ENCODE peak calls at places on chromosome 21, in six cellular contexts. One of them, this sample, is unnamed.
A peak's percentile ranks its signal among the peaks of the same experiment; 100 is the strongest.

GRCh38 chr21:45460611-45461368 is 55.8 kb downstream of the COL18A1 start:
- DNase-seq in pancreas: no peak
- DNase-seq in fibroblast of lung: peak; percentile 97
- DNase-seq in mesendoderm: peak; percentile 45
- DNase-seq in heart left ventricle: no peak
- DNase-seq in tibial nerve: no peak
- DNase-seq in this sample: no peak

GRCh38 chr21:35333831-35334593 is 284.9 kb upstream of the RUNX1 start:
- DNase-seq in fibroblast of lung: no peak
- DNase-seq in heart left ventricle: peak; percentile 31
- DNase-seq in tibial nerve: no peak
- DNase-seq in pancreas: no peak
- DNase-seq in mesendoderm: no peak
- DNase-seq in this sample: no peak

GRCh38 chr21:29055080-29055479 is 18.4 kb downstream of the CCT8 start:
- DNase-seq in heart left ventricle: no peak
- DNase-seq in pancreas: no peak
- DNase-seq in mesendoderm: no peak
- DNase-seq in tibial nerve: no peak
- DNase-seq in fibroblast of lung: no peak
- DNase-seq in this sample: no peak

GRCh38 chr21:38839370-38839681 is 33.6 kb downstream of the ETS2 start:
- DNase-seq in mesendoderm: no peak
- DNase-seq in fibroblast of lung: no peak
- DNase-seq in pancreas: no peak
- DNase-seq in heart left ventricle: no peak
- DNase-seq in tibial nerve: no peak
- DNase-seq in this sample: no peak

GRCh38 chr21:44657635-44658183 is at the start of gene KRTAP12-3:
- DNase-seq in pancreas: no peak
- DNase-seq in tibial nerve: no peak
- DNase-seq in heart left ventricle: no peak
- DNase-seq in mesendoderm: no peak
- DNase-seq in fibroblast of lung: no peak
- DNase-seq in this sample: no peak

GRCh38 chr21:45102391-45102932 is 28.1 kb downstream of the ADARB1 start:
- DNase-seq in heart left ventricle: no peak
- DNase-seq in pancreas: no peak
- DNase-seq in mesendoderm: peak; percentile 28
- DNase-seq in tibial nerve: no peak
- DNase-seq in fibroblast of lung: peak; percentile 35
- DNase-seq in this sample: no peak

GRCh38 chr21:31503939-31504338 is 155.6 kb upstream of the SOD1 start:
- DNase-seq in pancreas: no peak
- DNase-seq in mesendoderm: no peak
- DNase-seq in heart left ventricle: no peak
- DNase-seq in tibial nerve: no peak
- DNase-seq in fibroblast of lung: no peak
- DNase-seq in this sample: no peak

GRCh38 chr21:36861595-36861883 is 104.9 kb downstream of the HLCS start:
- DNase-seq in tibial nerve: no peak
- DNase-seq in pancreas: no peak
- DNase-seq in heart left ventricle: no peak
- DNase-seq in fibroblast of lung: no peak
- DNase-seq in mesendoderm: no peak
- DNase-seq in this sample: no peak

GRCh38 chr21:38714998-38715397 is 90.7 kb upstream of the ETS2 start:
- DNase-seq in heart left ventricle: no peak
- DNase-seq in mesendoderm: no peak
- DNase-seq in tibial nerve: no peak
- DNase-seq in fibroblast of lung: peak; percentile 10
- DNase-seq in pancreas: no peak
- DNase-seq in this sample: no peak

GRCh38 chr21:33022828-33023573 is 2.7 kb upstream of the OLIG2 start:
- DNase-seq in mesendoderm: no peak
- DNase-seq in fibroblast of lung: no peak
- DNase-seq in pancreas: no peak
- DNase-seq in heart left ventricle: no peak
- DNase-seq in tibial nerve: no peak
- DNase-seq in this sample: no peak
- H3K4me3 ChIP-seq in mesendoderm: no peak overlapping the region
- H3K4me3 ChIP-seq in fibroblast of lung: no peak overlapping the region
- H3K4me3 ChIP-seq in pancreas: no peak overlapping the region
- H3K4me3 ChIP-seq in heart left ventricle: no peak overlapping the region
- H3K4me3 ChIP-seq in tibial nerve: peak overlapping the region; percentile 23
- H3K4me3 ChIP-seq in this sample: no peak overlapping the region

DNA sequence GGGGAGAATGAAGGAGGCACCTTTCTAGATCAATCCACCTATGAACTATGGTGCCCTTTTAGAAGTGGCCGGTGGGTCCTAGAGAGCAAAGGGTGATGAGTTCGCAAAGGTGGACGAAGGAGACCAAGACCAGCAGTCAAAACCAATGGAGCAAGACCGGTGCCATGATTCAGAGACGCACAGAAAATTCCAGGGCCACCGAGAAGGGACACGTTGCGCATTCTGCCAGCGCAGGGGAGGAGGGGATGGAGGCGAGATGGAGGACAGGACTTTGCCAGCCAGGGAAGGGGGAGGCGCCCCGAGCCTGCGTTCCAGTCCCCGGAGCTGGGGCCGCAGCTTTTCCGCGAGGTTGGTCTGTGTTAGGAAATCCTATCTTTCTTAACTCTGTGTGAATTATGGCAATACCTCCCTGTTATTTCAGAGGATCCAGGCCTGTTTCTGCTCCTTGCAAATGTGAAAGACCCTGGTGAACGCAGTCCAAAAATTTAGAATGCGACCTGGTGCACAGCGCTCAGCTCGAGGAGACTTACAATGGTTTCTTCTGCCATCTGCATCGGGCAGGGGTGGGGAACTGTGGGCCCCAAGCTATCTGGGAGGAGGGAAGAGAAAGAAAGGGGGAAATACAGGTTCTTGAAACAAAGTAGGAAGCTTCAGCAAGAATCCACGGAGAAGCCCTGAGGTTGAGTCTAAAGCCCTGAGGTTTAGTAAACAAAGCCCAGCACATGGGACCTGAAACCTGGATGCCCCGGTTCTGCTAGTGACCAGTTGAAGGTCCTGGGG is 129.4 kb downstream of the MRPS6 start:
- DNase-seq in fibroblast of lung: no peak
- DNase-seq in pancreas: peak; percentile 6
- DNase-seq in heart left ventricle: peak; percentile 26
- DNase-seq in tibial nerve: no peak
- DNase-seq in mesendoderm: peak; percentile 92
- DNase-seq in this sample: no peak
- H3K4me3 ChIP-seq in fibroblast of lung: no peak overlapping the region
- H3K4me3 ChIP-seq in pancreas: peak overlapping the region; percentile 42
- H3K4me3 ChIP-seq in heart left ventricle: no peak overlapping the region
- H3K4me3 ChIP-seq in tibial nerve: peak overlapping the region; percentile 56
- H3K4me3 ChIP-seq in mesendoderm: peak overlapping the region; percentile 9
- H3K4me3 ChIP-seq in this sample: no peak overlapping the region

GRCh38 chr21:9780441-9780937 is 740.9 kb upstream of the TPTE start:
- DNase-seq in pancreas: no peak
- DNase-seq in heart left ventricle: no peak
- DNase-seq in fibroblast of lung: no peak
- DNase-seq in tibial nerve: no peak
- DNase-seq in mesendoderm: no peak
- DNase-seq in this sample: no peak
- H3K4me3 ChIP-seq in pancreas: no peak overlapping the region
- H3K4me3 ChIP-seq in heart left ventricle: no peak overlapping the region
- H3K4me3 ChIP-seq in fibroblast of lung: no peak overlapping the region
- H3K4me3 ChIP-seq in tibial nerve: no peak overlapping the region
- H3K4me3 ChIP-seq in mesendoderm: peak overlapping the region; percentile 28
- H3K4me3 ChIP-seq in this sample: no peak overlapping the region

GRCh38 chr21:46661627-46662366 is 26.3 kb downstream of the PRMT2 start:
- DNase-seq in fibroblast of lung: no peak
- DNase-seq in tibial nerve: no peak
- DNase-seq in mesendoderm: no peak
- DNase-seq in pancreas: no peak
- DNase-seq in heart left ventricle: no peak
- DNase-seq in this sample: no peak

GRCh38 chr21:46660505-46660904 is 25.0 kb downstream of the PRMT2 start:
- DNase-seq in tibial nerve: no peak
- DNase-seq in heart left ventricle: no peak
- DNase-seq in pancreas: no peak
- DNase-seq in mesendoderm: peak; percentile 7
- DNase-seq in fibroblast of lung: no peak
- DNase-seq in this sample: no peak

GRCh38 chr21:46662765-46663500 is 27.5 kb downstream of the PRMT2 start:
- DNase-seq in pancreas: no peak
- DNase-seq in mesendoderm: no peak
- DNase-seq in heart left ventricle: no peak
- DNase-seq in tibial nerve: no peak
- DNase-seq in fibroblast of lung: no peak
- DNase-seq in this sample: no peak

GRCh38 chr21:46662367-46662654 is 26.8 kb downstream of the PRMT2 start:
- DNase-seq in pancreas: no peak
- DNase-seq in tibial nerve: no peak
- DNase-seq in heart left ventricle: no peak
- DNase-seq in fibroblast of lung: no peak
- DNase-seq in mesendoderm: no peak
- DNase-seq in this sample: no peak

GRCh38 chr21:46661211-46661625 is 25.7 kb downstream of the PRMT2 start:
- DNase-seq in heart left ventricle: peak; percentile 73
- DNase-seq in tibial nerve: peak; percentile 23
- DNase-seq in mesendoderm: peak; percentile 90
- DNase-seq in fibroblast of lung: peak; percentile 80
- DNase-seq in pancreas: no peak
- DNase-seq in this sample: peak; percentile 49
- H3K4me3 ChIP-seq in heart left ventricle: no peak overlapping the region
- H3K4me3 ChIP-seq in tibial nerve: peak overlapping the region; percentile 46
- H3K4me3 ChIP-seq in mesendoderm: no peak overlapping the region
- H3K4me3 ChIP-seq in fibroblast of lung: no peak overlapping the region
- H3K4me3 ChIP-seq in pancreas: no peak overlapping the region
- H3K4me3 ChIP-seq in this sample: no peak overlapping the region

GRCh38 chr21:16305686-16306085 is 575.9 kb downstream of the USP25 start:
- DNase-seq in fibroblast of lung: peak; percentile 77
- DNase-seq in pancreas: no peak
- DNase-seq in mesendoderm: peak; percentile 32
- DNase-seq in tibial nerve: no peak
- DNase-seq in heart left ventricle: no peak
- DNase-seq in this sample: no peak

GRCh38 chr21:16309250-16309971 is 579.6 kb downstream of the USP25 start:
- DNase-seq in heart left ventricle: no peak
- DNase-seq in pancreas: no peak
- DNase-seq in tibial nerve: no peak
- DNase-seq in fibroblast of lung: peak; percentile 85
- DNase-seq in mesendoderm: peak; percentile 38
- DNase-seq in this sample: no peak

GRCh38 chr21:16308269-16308668 is 578.5 kb downstream of the USP25 start:
- DNase-seq in mesendoderm: no peak
- DNase-seq in pancreas: no peak
- DNase-seq in tibial nerve: no peak
- DNase-seq in heart left ventricle: no peak
- DNase-seq in fibroblast of lung: peak; percentile 81
- DNase-seq in this sample: no peak

GRCh38 chr21:16304700-16305099 is 574.9 kb downstream of the USP25 start:
- DNase-seq in pancreas: no peak
- DNase-seq in fibroblast of lung: no peak
- DNase-seq in mesendoderm: no peak
- DNase-seq in tibial nerve: no peak
- DNase-seq in heart left ventricle: no peak
- DNase-seq in this sample: no peak

GRCh38 chr21:16307256-16307655 is 577.5 kb downstream of the USP25 start:
- DNase-seq in fibroblast of lung: no peak
- DNase-seq in mesendoderm: no peak
- DNase-seq in pancreas: no peak
- DNase-seq in tibial nerve: no peak
- DNase-seq in heart left ventricle: no peak
- DNase-seq in this sample: no peak
- H3K4me3 ChIP-seq in fibroblast of lung: no peak overlapping the region
- H3K4me3 ChIP-seq in mesendoderm: no peak overlapping the region
- H3K4me3 ChIP-seq in pancreas: no peak overlapping the region
- H3K4me3 ChIP-seq in tibial nerve: peak overlapping the region; percentile 39
- H3K4me3 ChIP-seq in heart left ventricle: peak overlapping the region; percentile 23
- H3K4me3 ChIP-seq in this sample: no peak overlapping the region

DNA sequence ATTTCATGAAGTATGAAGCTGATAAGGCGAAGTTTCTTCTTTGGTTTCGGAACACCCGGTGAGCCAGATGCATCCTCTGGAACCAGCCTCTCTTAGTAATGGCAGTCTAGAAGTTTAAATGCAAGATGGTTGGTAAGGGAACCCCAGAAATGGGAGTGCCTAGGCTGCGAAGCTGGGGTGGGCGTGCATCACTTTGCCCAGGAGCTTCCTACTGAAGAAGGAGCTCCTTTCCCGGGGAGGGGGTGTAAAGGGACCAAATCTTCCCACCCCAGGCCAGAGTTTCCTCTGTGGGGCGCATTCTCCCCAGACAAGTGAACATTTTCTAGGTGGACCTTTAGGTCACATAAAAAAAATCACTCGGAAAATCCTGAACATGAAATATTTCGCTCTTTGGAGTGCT is 4.4 kb downstream of the TFF2 start:
- DNase-seq in pancreas: no peak
- DNase-seq in tibial nerve: no peak
- DNase-seq in fibroblast of lung: no peak
- DNase-seq in mesendoderm: no peak
- DNase-seq in heart left ventricle: no peak
- DNase-seq in this sample: no peak
- H3K4me3 ChIP-seq in pancreas: no peak overlapping the region
- H3K4me3 ChIP-seq in tibial nerve: no peak overlapping the region
- H3K4me3 ChIP-seq in fibroblast of lung: no peak overlapping the region
- H3K4me3 ChIP-seq in mesendoderm: no peak overlapping the region
- H3K4me3 ChIP-seq in heart left ventricle: no peak overlapping the region
- H3K4me3 ChIP-seq in this sample: no peak overlapping the region